ENCODE peak calls at places on chromosome X, in ten cellular contexts. C, R, I, F, M, H, V, A, J and N are unnamed samples.
A peak's percentile ranks its signal among the peaks of the same experiment; 100 is the strongest.

GRCh38 chrX:32447640-32448039 is 763.7 kb downstream of the DMD start:
- DNase-seq in C (no peak), R (no peak), I (no peak), F (no peak), M (no peak), H (no peak), V (no peak), A (no peak), J (no peak), N (no peak)

GRCh38 chrX:6024204-6024603 is 204.5 kb downstream of the NLGN4X start:
- DNase-seq in C (peak; percentile 21), R (no peak), I (no peak), F (no peak), M (no peak), H (peak; percentile 87), V (no peak), A (no peak), J (no peak), N (no peak)

GRCh38 chrX:101550362-101550761 is at the start of gene ARMCX1:
- DNase-seq in C (no peak), R (peak; percentile 81), I (peak; percentile 53), F (peak; percentile 72), M (peak; percentile 73), H (peak; percentile 51), V (peak; percentile 85), A (peak; percentile 74), J (peak; percentile 35), N (peak; percentile 35)

GRCh38 chrX:7263961-7264360 is 116.0 kb upstream of the PUDP start:
- DNase-seq in C (peak; percentile 84), R (no peak), I (no peak), F (no peak), M (no peak), H (peak; percentile 55), V (no peak), A (no peak), J (no peak), N (no peak)

GRCh38 chrX:102063445-102064074 is 61.9 kb upstream of the TCEAL2 start:
- DNase-seq in C (no peak), R (no peak), I (no peak), F (no peak), M (no peak), H (no peak), V (no peak), A (no peak), J (no peak), N (no peak)

GRCh38 chrX:65723706-65724105 is 56.3 kb downstream of the MSN start:
- DNase-seq in C (no peak), R (no peak), I (no peak), F (no peak), M (no peak), H (peak; percentile 26), V (no peak), A (peak; percentile 40), J (no peak), N (no peak)

GRCh38 chrX:70001269-70001668 is 48.5 kb downstream of the AWAT2 start:
- DNase-seq in C (no peak), R (no peak), I (no peak), F (no peak), M (no peak), H (no peak), V (no peak), A (no peak), J (no peak), N (no peak)

GRCh38 chrX:52995135-52995973 is 37.0 kb upstream of the FAM156A start:
- DNase-seq in C (peak; percentile 94), R (peak; percentile 96), I (peak; percentile 82), F (peak; percentile 91), M (peak; percentile 95), H (peak; percentile 90), V (peak; percentile 92), A (peak; percentile 94), J (peak; percentile 85), N (peak; percentile 88)

GRCh38 chrX:13747836-13748235 is 13.3 kb downstream of the OFD1 start:
- DNase-seq in C (peak; percentile 71), R (peak; percentile 59), I (no peak), F (no peak), M (no peak), H (no peak), V (no peak), A (peak; percentile 76), J (peak; percentile 53), N (peak; percentile 54)

GRCh38 chrX:99857455-99857854 is 552.6 kb downstream of the PCDH19 start:
- DNase-seq in C (no peak), R (no peak), I (no peak), F (no peak), M (no peak), H (no peak), V (no peak), A (no peak), J (no peak), N (no peak)

GRCh38 chrX:39438603-39439602 is 637.6 kb downstream of the MID1IP1 start:
- DNase-seq in C (no peak), R (peak; percentile 63), I (no peak), F (no peak), M (no peak), H (no peak), V (no peak), A (no peak), J (no peak), N (no peak)
- TF ChIP-seq CTCF in C (no peak), R (peak; percentile 53), I (peak; percentile 27), F (no peak), M (no peak), H (peak; percentile 34), V (no peak), A (no peak), J (peak; percentile 16), N (peak; percentile 5)

GRCh38 chrX:24561121-24561520 is 86.0 kb downstream of the PCYT1B start:
- DNase-seq in C (peak; percentile 52), R (no peak), I (no peak), F (no peak), M (no peak), H (no peak), V (no peak), A (peak; percentile 11), J (no peak), N (no peak)
- TF ChIP-seq CTCF in C (peak; percentile 55), R (peak; percentile 72), I (no peak), F (no peak), M (no peak), H (peak; percentile 38), V (no peak), A (peak; percentile 28), J (no peak), N (no peak)

GRCh38 chrX:150052226-150052625 is 113.9 kb upstream of the EOLA2 start:
- DNase-seq in C (peak; percentile 20), R (no peak), I (no peak), F (no peak), M (no peak), H (peak; percentile 23), V (no peak), A (no peak), J (no peak), N (no peak)
- TF ChIP-seq CTCF in C (no peak), R (no peak), I (no peak), F (no peak), M (no peak), H (no peak), V (no peak), A (no peak), J (no peak), N (no peak)

DNA sequence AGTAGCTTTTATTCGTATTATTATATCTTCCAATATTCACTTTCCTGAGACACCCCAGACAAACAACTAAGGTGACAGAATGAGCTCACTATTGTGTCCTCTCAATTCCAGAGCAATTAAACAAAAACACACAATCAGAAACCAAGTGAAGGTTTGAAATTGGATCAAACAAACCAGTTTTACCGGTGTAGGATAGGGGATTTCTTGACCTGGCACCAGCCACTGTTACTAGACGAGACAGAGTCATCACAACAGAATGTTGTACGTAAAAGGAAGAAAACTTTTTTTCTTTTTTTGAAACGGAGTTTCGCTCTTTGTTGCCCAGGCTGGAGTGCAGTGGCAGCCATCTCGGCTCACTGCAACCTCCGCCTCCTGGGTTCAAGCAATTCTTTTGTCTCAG is 43.7 kb downstream of the LDOC1 start:
- DNase-seq in C (peak; percentile 87), R (no peak), I (no peak), F (no peak), M (no peak), H (peak; percentile 77), V (no peak), A (no peak), J (no peak), N (no peak)
- TF ChIP-seq CTCF in C (no peak), R (no peak), I (no peak), F (no peak), M (no peak), H (no peak), V (no peak), A (no peak), J (no peak), N (no peak)

GRCh38 chrX:55490974-55491373 is 1.3 kb upstream of the USP51 start:
- DNase-seq in C (no peak), R (peak; percentile 22), I (no peak), F (no peak), M (no peak), H (no peak), V (no peak), A (no peak), J (no peak), N (no peak)
- TF ChIP-seq CTCF in C (no peak), R (no peak), I (no peak), F (no peak), M (no peak), H (no peak), V (no peak), A (no peak), J (no peak), N (no peak)

DNA sequence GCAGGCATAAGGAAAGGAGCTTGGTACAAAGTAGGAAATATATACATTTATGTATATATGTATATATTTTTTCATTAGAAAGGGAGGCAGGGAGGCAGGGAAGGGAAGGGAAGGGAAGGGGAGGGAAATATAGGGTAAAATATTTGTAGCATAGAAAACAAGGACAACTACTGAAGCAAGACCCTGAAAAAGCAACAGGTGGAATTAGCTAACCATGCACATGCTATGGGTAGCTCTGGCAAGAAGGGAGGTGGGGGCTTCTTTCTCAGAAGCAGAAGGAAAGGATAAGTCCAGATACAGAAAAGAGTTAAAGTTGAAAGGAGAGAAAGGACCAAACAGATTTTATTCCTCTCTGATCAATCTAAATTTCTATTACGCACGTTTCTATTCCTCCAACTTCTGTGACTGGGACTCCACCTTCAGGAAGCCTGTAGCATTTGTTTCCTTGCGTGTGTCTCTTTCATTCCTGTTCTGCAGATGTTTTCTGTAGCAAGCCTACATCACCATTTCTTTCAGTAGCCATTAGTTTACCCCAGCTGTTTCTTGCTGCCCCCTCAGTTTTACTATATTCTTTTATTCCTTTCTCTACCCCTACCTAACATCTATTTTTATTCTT is 82.9 kb downstream of the OR13H1 start:
- DNase-seq in C (peak; percentile 32), R (peak; percentile 38), I (no peak), F (no peak), M (no peak), H (no peak), V (no peak), A (no peak), J (no peak), N (no peak)
- TF ChIP-seq CTCF in C (peak; percentile 58), R (peak; percentile 79), I (no peak), F (no peak), M (no peak), H (no peak), V (no peak), A (no peak), J (peak; percentile 47), N (no peak)